ENCODE peak calls at places on chromosomes 12 and 14, in four cellular contexts. N, O, W and U are unnamed samples.

GRCh38 chr12:126862500-126862899 is 1404.5 kb upstream of the TMEM132C start:
- DNase-seq in N (no peak), O (no peak), W (no peak), U (no peak)

GRCh38 chr12:99128246-99128645 is 483.2 kb downstream of the APAF1 start:
- DNase-seq in N (no peak), O (no peak), W (no peak), U (no peak)

GRCh38 chr12:25981597-25981996 is 23.1 kb downstream of the RASSF8 start:
- DNase-seq in N (no peak), O (no peak), W (no peak), U (no peak)

GRCh38 chr12:111409403-111410228 is 3.9 kb downstream of the SH2B3 start:
- DNase-seq in N (peak; percentile 42), O (peak; percentile 37), W (no peak), U (peak; percentile 62)

GRCh38 chr14:23539209-23539866 is 12.2 kb downstream of the ZFHX2 start:
- DNase-seq in N (no peak), O (peak; percentile 58), W (peak; percentile 71), U (no peak)

GRCh38 chr12:115470977-115471376 is 787.0 kb upstream of the TBX3 start:
- DNase-seq in N (no peak), O (no peak), W (no peak), U (no peak)

GRCh38 chr14:46344327-46344937 is 307.1 kb downstream of the RPL10L start:
- DNase-seq in N (no peak), O (peak; percentile 34), W (peak; percentile 31), U (no peak)

GRCh38 chr12:82650627-82651337 is 35.9 kb upstream of the TMTC2 start:
- DNase-seq in N (no peak), O (no peak), W (no peak), U (no peak)

GRCh38 chr12:23236056-23236455 is 611.1 kb downstream of the ETNK1 start:
- DNase-seq in N (no peak), O (no peak), W (no peak), U (no peak)

GRCh38 chr12:6647083-6647604 is at the start of gene ACRBP:
- DNase-seq in N (peak; percentile 44), O (peak; percentile 80), W (peak; percentile 79), U (peak; percentile 60)

GRCh38 chr12:25767613-25768012 is 190.9 kb upstream of the RASSF8 start:
- DNase-seq in N (no peak), O (no peak), W (no peak), U (no peak)

GRCh38 chr12:105168006-105168405 is 60.5 kb downstream of the WASHC4 start:
- DNase-seq in N (no peak), O (no peak), W (no peak), U (no peak)

GRCh38 chr12:1529862-1530591 is 64.4 kb downstream of the FBXL14 start:
- DNase-seq in N (peak; percentile 12), O (peak; percentile 44), W (peak; percentile 40), U (no peak)

GRCh38 chr12:106551410-106551809 is 31.4 kb upstream of the RFX4 start:
- DNase-seq in N (no peak), O (no peak), W (no peak), U (no peak)

GRCh38 chr14:104654119-104654518 is 35.3 kb upstream of the INF2 start:
- DNase-seq in N (no peak), O (no peak), W (no peak), U (no peak)

GRCh38 chr12:64187370-64187769 is 34.7 kb downstream of the KICS2 start:
- DNase-seq in N (no peak), O (no peak), W (no peak), U (no peak)

GRCh38 chr14:80202888-80203562 is 8.3 kb downstream of the DIO2 start:
- DNase-seq in N (peak; percentile 5), O (peak; percentile 41), W (peak; percentile 69), U (peak; percentile 49)

GRCh38 chr14:94673781-94674231 is 61.6 kb downstream of the SERPINA3 start:
- DNase-seq in N (no peak), O (no peak), W (no peak), U (no peak)

GRCh38 chr12:40691913-40692616 is at the start of gene CNTN1:
- DNase-seq in N (no peak), O (no peak), W (peak; percentile 77), U (no peak)

GRCh38 chr14:95319312-95320075 is at the start of gene CLMN:
- DNase-seq in N (peak; percentile 31), O (peak; percentile 66), W (peak; percentile 22), U (peak; percentile 70)

GRCh38 chr14:28635387-28635786 is 131.2 kb upstream of the FOXG1 start:
- DNase-seq in N (no peak), O (peak; percentile 26), W (peak; percentile 23), U (no peak)

GRCh38 chr14:102280376-102280962 is 24.5 kb downstream of the MOK start:
- DNase-seq in N (no peak), O (no peak), W (no peak), U (no peak)

GRCh38 chr14:33686218-33686617 is 264.7 kb downstream of the EGLN3 start:
- DNase-seq in N (no peak), O (no peak), W (no peak), U (no peak)

GRCh38 chr12:85633491-85633890 is 202.7 kb downstream of the RASSF9 start:
- DNase-seq in N (no peak), O (no peak), W (no peak), U (no peak)

GRCh38 chr12:28550757-28551381 is 360.6 kb downstream of the CCDC91 start:
- DNase-seq in N (no peak), O (no peak), W (no peak), U (no peak)

GRCh38 chr14:84579292-84579691 is 950.7 kb upstream of the FLRT2 start:
- DNase-seq in N (no peak), O (no peak), W (no peak), U (no peak)

GRCh38 chr12:229441-230191 is 15.7 kb upstream of the SLC6A12 start:
- DNase-seq in N (no peak), O (no peak), W (no peak), U (no peak)

GRCh38 chr12:48816148-48816854 is 2.0 kb upstream of the CACNB3 start:
- DNase-seq in N (no peak), O (no peak), W (no peak), U (no peak)

GRCh38 chr14:64417042-64417770 is 29.1 kb downstream of the MTHFD1 start:
- DNase-seq in N (no peak), O (no peak), W (no peak), U (no peak)

GRCh38 chr12:48982397-48983080 is 4.4 kb downstream of the WNT1 start:
- DNase-seq in N (no peak), O (no peak), W (no peak), U (no peak)

GRCh38 chr14:74543771-74544170 is 50.2 kb downstream of the ISCA2 start:
- DNase-seq in N (no peak), O (no peak), W (no peak), U (no peak)

GRCh38 chr14:63308723-63309317 is 9.9 kb downstream of the GPHB5 start:
- DNase-seq in N (peak; percentile 6), O (peak; percentile 46), W (peak; percentile 41), U (no peak)

GRCh38 chr12:124548854-124549378 is 18.5 kb downstream of the NCOR2 start:
- DNase-seq in N (peak; percentile 47), O (no peak), W (no peak), U (no peak)

GRCh38 chr12:110639336-110640178 is 25.6 kb downstream of the TCTN1 start:
- DNase-seq in N (no peak), O (no peak), W (no peak), U (no peak)

GRCh38 chr14:99479903-99480855 is 480 bp downstream of the SETD3 start:
- DNase-seq in N (peak; percentile 27), O (peak; percentile 45), W (peak; percentile 58), U (peak; percentile 70)

GRCh38 chr14:103143535-103143934 is 20.3 kb downstream of the TNFAIP2 start:
- DNase-seq in N (no peak), O (no peak), W (no peak), U (no peak)

GRCh38 chr12:5230151-5230550 is 186.5 kb downstream of the KCNA5 start:
- DNase-seq in N (no peak), O (no peak), W (no peak), U (no peak)

GRCh38 chr14:68966872-68967301 is 12.2 kb downstream of the ACTN1 start:
- DNase-seq in N (no peak), O (no peak), W (no peak), U (no peak)